ENCODE peak calls at places on chromosome 5, in six cellular contexts. J, C, E, G, R and F are unnamed samples.

GRCh38 chr5:42745426-42745825 is 11.2 kb upstream of the CCDC152 start:
- DNase-seq in E (peak), G (no peak), J (peak), C (no peak), R (peak), F (peak)

GRCh38 chr5:67243349-67243748 is 46.8 kb upstream of the CD180 start:
- DNase-seq in E (no peak), R (no peak), C (no peak), J (no peak), G (no peak), F (peak)

GRCh38 chr5:134370306-134370870 is 981 bp upstream of the UBE2B start:
- DNase-seq in G (peak), E (no peak), J (no peak), C (no peak), R (peak), F (no peak)

GRCh38 chr5:52760695-52761366 is 26.9 kb upstream of the ITGA1 start:
- DNase-seq in G (peak), C (no peak), J (no peak), R (no peak), E (no peak), F (no peak)

GRCh38 chr5:95647331-95647659 is 718 bp downstream of the RFESD start:
- DNase-seq in E (no peak), G (no peak), J (no peak), R (no peak), C (no peak), F (peak)

GRCh38 chr5:149666212-149666852 is 63.8 kb upstream of the PPARGC1B start:
- DNase-seq in G (peak), R (peak), E (no peak), J (no peak), C (no peak), F (peak)

GRCh38 chr5:33892419-33893151 is 795 bp upstream of the ADAMTS12 start:
- DNase-seq in C (no peak), R (peak), G (peak), E (no peak), J (no peak), F (peak)

GRCh38 chr5:142014911-142015584 is 2.2 kb upstream of the GNPDA1 start:
- DNase-seq in R (peak), J (peak), G (no peak), C (no peak), E (peak), F (peak)

GRCh38 chr5:89707891-89708290 is 701.7 kb downstream of the CETN3 start:
- DNase-seq in C (no peak), J (no peak), G (no peak), E (no peak), R (no peak), F (no peak)

GRCh38 chr5:133707629-133708028 is 95.3 kb upstream of the FSTL4 start:
- DNase-seq in C (no peak), J (peak), G (no peak), E (no peak), R (no peak), F (no peak)

GRCh38 chr5:39570418-39571027 is 145.7 kb upstream of the DAB2 start:
- DNase-seq in E (no peak), G (peak), R (peak), J (no peak), C (no peak), F (peak)

DNA sequence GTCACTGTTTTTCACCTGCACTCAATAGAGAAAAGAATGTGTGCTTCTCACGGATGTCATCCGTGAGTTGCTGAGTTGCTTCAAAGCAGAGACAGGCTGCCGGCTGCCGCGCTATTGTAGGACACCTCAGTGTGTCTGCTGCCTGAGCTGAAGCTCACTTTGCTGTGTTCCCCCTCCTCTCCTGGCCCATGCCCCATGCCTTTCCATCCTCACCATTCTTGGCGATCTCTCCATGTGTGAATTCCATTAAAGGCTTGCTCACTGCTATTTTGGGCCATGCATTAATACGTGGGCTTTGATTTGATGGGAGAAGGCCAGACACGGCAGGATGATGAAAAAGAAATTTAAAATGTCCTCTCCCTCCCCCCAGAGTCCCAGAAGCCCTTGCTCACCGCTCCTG is 14.5 kb downstream of the ADAM19 start:
- DNase-seq in J (no peak), E (no peak), C (no peak), G (no peak), R (no peak), F (no peak)
- H3K27ac ChIP-seq in J (no peak), E (no peak), C (no peak), G (peak), R (no peak), F (peak)

GRCh38 chr5:154696891-154697290 is 58.3 kb upstream of the LARP1 start:
- DNase-seq in G (no peak), C (no peak), E (no peak), R (no peak), J (no peak), F (no peak)
- H3K27ac ChIP-seq in G (no peak), C (no peak), E (peak), R (no peak), J (no peak), F (no peak)

GRCh38 chr5:57696005-57696755 is 213.6 kb upstream of the ACTBL2 start:
- DNase-seq in C (no peak), R (peak), G (no peak), J (no peak), E (no peak), F (peak)

GRCh38 chr5:57693488-57694305 is 211.1 kb upstream of the ACTBL2 start:
- DNase-seq in G (no peak), C (no peak), E (no peak), J (no peak), R (peak), F (no peak)

GRCh38 chr5:57695179-57695578 is 212.6 kb upstream of the ACTBL2 start:
- DNase-seq in C (no peak), R (no peak), J (no peak), G (no peak), E (no peak), F (no peak)

GRCh38 chr5:57690724-57691123 is 208.1 kb upstream of the ACTBL2 start:
- DNase-seq in G (no peak), C (no peak), E (no peak), J (no peak), R (no peak), F (no peak)

GRCh38 chr5:57692582-57693487 is 210.2 kb upstream of the ACTBL2 start:
- DNase-seq in C (no peak), G (peak), E (peak), R (peak), J (peak), F (peak)
- H3K27ac ChIP-seq in C (no peak), G (peak), E (no peak), R (peak), J (peak), F (no peak)

GRCh38 chr5:75640395-75640794 is 29.1 kb downstream of the ANKDD1B start:
- DNase-seq in G (peak), C (no peak), R (peak), J (no peak), E (no peak), F (peak)

GRCh38 chr5:75640826-75641225 is 29.6 kb downstream of the ANKDD1B start:
- DNase-seq in J (no peak), R (peak), G (no peak), E (no peak), C (no peak), F (peak)

DNA sequence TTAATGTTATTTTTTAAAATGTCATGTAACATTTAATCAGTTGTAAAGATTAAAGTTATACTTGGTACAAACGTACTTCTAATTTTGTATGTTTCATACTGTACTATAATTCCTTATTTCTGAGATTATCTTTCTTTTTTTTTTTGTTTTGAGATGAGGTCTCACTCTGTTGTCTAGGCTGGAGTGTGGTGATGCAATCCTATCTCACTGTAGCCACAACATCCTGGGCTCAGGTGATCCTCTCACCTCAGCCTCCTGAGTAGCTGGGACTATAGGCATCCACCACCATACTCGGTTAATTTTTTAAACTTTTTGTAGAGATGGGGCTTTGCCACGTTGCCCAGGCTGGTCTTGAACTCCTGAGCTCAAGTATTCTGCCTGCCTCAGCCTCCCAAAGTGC is 28.7 kb downstream of the ANKDD1B start:
- DNase-seq in E (no peak), J (no peak), R (no peak), G (no peak), C (no peak), F (no peak)
- H3K27ac ChIP-seq in E (no peak), J (no peak), R (peak), G (peak), C (no peak), F (peak)

GRCh38 chr5:159451197-159452052 is 121.1 kb upstream of the IL12B start:
- DNase-seq in J (no peak), R (peak), G (peak), C (no peak), E (no peak), F (peak)
- H3K27ac ChIP-seq in J (no peak), R (peak), G (peak), C (no peak), E (no peak), F (peak)